ENCODE peak calls at places on chromosomes 13 and 19, in seven cellular contexts. One of them, this sample, is unnamed.

GRCh38 chr13:21979156-21979819 is 308.4 kb downstream of the FGF9 start:
- DNase-seq in HCT116: no peak
- DNase-seq in HepG2: no peak
- DNase-seq in K562: no peak
- DNase-seq in H1: no peak
- DNase-seq in SK-N-SH: no peak
- DNase-seq in GM12878: no peak
- DNase-seq in this sample: no peak

GRCh38 chr13:66546534-66547379 is 683.4 kb downstream of the PCDH9 start:
- DNase-seq in HepG2: no peak
- DNase-seq in GM12878: no peak
- DNase-seq in SK-N-SH: no peak
- DNase-seq in H1: no peak
- DNase-seq in HCT116: no peak
- DNase-seq in K562: no peak
- DNase-seq in this sample: no peak

GRCh38 chr19:46429999-46430398 is 1.3 kb upstream of the PNMA8C start:
- DNase-seq in HepG2: no peak
- DNase-seq in H1: no peak
- DNase-seq in K562: no peak
- DNase-seq in SK-N-SH: no peak
- DNase-seq in HCT116: no peak
- DNase-seq in GM12878: no peak
- DNase-seq in this sample: no peak

GRCh38 chr19:23101241-23101640 is 15.6 kb upstream of the ZNF730 start:
- DNase-seq in SK-N-SH: no peak
- DNase-seq in HepG2: no peak
- DNase-seq in HCT116: no peak
- DNase-seq in K562: no peak
- DNase-seq in GM12878: no peak
- DNase-seq in H1: no peak
- DNase-seq in this sample: no peak

GRCh38 chr19:48194041-48194871 is 23.8 kb downstream of the ZSWIM9 start:
- DNase-seq in HepG2: peak; percentile 18
- DNase-seq in GM12878: no peak
- DNase-seq in SK-N-SH: peak; percentile 34
- DNase-seq in H1: no peak
- DNase-seq in HCT116: no peak
- DNase-seq in K562: peak; percentile 50
- DNase-seq in this sample: no peak

GRCh38 chr13:98397221-98397620 is 179.7 kb downstream of the STK24 start:
- DNase-seq in SK-N-SH: no peak
- DNase-seq in GM12878: no peak
- DNase-seq in H1: no peak
- DNase-seq in HCT116: no peak
- DNase-seq in HepG2: no peak
- DNase-seq in K562: no peak
- DNase-seq in this sample: no peak

GRCh38 chr19:36331353-36332228 is 47.4 kb downstream of the ZFP14 start:
- DNase-seq in H1: peak; percentile 93
- DNase-seq in HCT116: no peak
- DNase-seq in K562: peak; percentile 18
- DNase-seq in SK-N-SH: peak; percentile 88
- DNase-seq in HepG2: no peak
- DNase-seq in GM12878: peak; percentile 69
- DNase-seq in this sample: peak; percentile 93

GRCh38 chr13:98467263-98467985 is 109.5 kb downstream of the STK24 start:
- DNase-seq in HCT116: no peak
- DNase-seq in GM12878: no peak
- DNase-seq in K562: no peak
- DNase-seq in SK-N-SH: no peak
- DNase-seq in H1: no peak
- DNase-seq in HepG2: no peak
- DNase-seq in this sample: no peak

GRCh38 chr19:4831351-4832340 is at the start of gene TICAM1:
- DNase-seq in HepG2: no peak
- DNase-seq in GM12878: no peak
- DNase-seq in H1: no peak
- DNase-seq in HCT116: no peak
- DNase-seq in SK-N-SH: peak; percentile 88
- DNase-seq in K562: peak; percentile 80
- DNase-seq in this sample: no peak

GRCh38 chr19:4877753-4878490 is 10.5 kb upstream of the PLIN3 start:
- DNase-seq in HepG2: no peak
- DNase-seq in H1: no peak
- DNase-seq in HCT116: no peak
- DNase-seq in K562: no peak
- DNase-seq in GM12878: no peak
- DNase-seq in SK-N-SH: peak; percentile 57
- DNase-seq in this sample: no peak

GRCh38 chr19:51708811-51709210 is 15.0 kb downstream of the HAS1 start:
- DNase-seq in SK-N-SH: no peak
- DNase-seq in GM12878: no peak
- DNase-seq in K562: no peak
- DNase-seq in HepG2: no peak
- DNase-seq in H1: no peak
- DNase-seq in HCT116: no peak
- DNase-seq in this sample: no peak

GRCh38 chr19:51709575-51709974 is 14.2 kb downstream of the HAS1 start:
- DNase-seq in GM12878: no peak
- DNase-seq in HCT116: no peak
- DNase-seq in HepG2: no peak
- DNase-seq in K562: no peak
- DNase-seq in SK-N-SH: no peak
- DNase-seq in H1: no peak
- DNase-seq in this sample: no peak

GRCh38 chr19:51711702-51712101 is 12.1 kb downstream of the HAS1 start:
- DNase-seq in H1: no peak
- DNase-seq in K562: no peak
- DNase-seq in GM12878: no peak
- DNase-seq in HCT116: no peak
- DNase-seq in SK-N-SH: no peak
- DNase-seq in HepG2: no peak
- DNase-seq in this sample: no peak

GRCh38 chr19:51712461-51713081 is 11.2 kb downstream of the HAS1 start:
- DNase-seq in HepG2: no peak
- DNase-seq in HCT116: no peak
- DNase-seq in SK-N-SH: no peak
- DNase-seq in GM12878: no peak
- DNase-seq in K562: peak; percentile 65
- DNase-seq in H1: peak; percentile 57
- DNase-seq in this sample: no peak

DNA sequence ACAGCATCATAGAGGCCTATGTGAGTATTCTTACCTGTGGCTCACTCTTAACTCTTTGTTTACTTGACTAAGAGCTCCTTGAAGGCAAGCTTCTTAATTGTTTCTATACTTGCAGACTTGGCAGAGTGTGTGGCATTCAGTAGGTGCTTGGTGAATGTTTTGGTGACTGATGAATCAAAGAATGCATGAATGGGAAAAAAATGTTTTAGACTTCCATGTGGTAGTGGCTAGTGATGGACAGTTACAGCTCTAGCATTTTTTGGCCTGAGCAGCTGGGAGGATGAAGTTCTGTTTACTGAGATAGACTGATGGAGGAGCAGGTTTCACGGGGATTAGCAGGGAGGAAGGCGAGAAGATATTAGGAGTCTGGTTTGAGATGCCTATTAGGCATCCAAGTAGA is 13.6 kb downstream of the HAS1 start:
- DNase-seq in H1: no peak
- DNase-seq in HCT116: no peak
- DNase-seq in GM12878: no peak
- DNase-seq in HepG2: no peak
- DNase-seq in SK-N-SH: no peak
- DNase-seq in K562: no peak
- DNase-seq in this sample: no peak
- TF ChIP-seq YY1 in H1: no peak
- TF ChIP-seq YY1 in HCT116: no peak
- TF ChIP-seq YY1 in GM12878: no peak
- TF ChIP-seq YY1 in HepG2: no peak
- TF ChIP-seq YY1 in SK-N-SH: no peak
- TF ChIP-seq YY1 in K562: no peak
- TF ChIP-seq YY1 in this sample: no peak

GRCh38 chr19:18468517-18468916 is 30.6 kb upstream of the ISYNA1 start:
- DNase-seq in SK-N-SH: no peak
- DNase-seq in K562: no peak
- DNase-seq in GM12878: no peak
- DNase-seq in HepG2: no peak
- DNase-seq in H1: no peak
- DNase-seq in HCT116: no peak
- DNase-seq in this sample: no peak
- H3K4me1 ChIP-seq in SK-N-SH: no peaks in the 10 kb centered on the region
- H3K4me1 ChIP-seq in K562: peaks cover 62% of the 10 kb centered on the region
- H3K4me1 ChIP-seq in GM12878: no peaks in the 10 kb centered on the region
- H3K4me1 ChIP-seq in HepG2: peaks cover 71% of the 10 kb centered on the region
- H3K4me1 ChIP-seq in H1: peaks cover 1% of the 10 kb centered on the region
- H3K4me1 ChIP-seq in HCT116: peaks cover 13% of the 10 kb centered on the region
- H3K4me1 ChIP-seq in this sample: peaks cover 29% of the 10 kb centered on the region

DNA sequence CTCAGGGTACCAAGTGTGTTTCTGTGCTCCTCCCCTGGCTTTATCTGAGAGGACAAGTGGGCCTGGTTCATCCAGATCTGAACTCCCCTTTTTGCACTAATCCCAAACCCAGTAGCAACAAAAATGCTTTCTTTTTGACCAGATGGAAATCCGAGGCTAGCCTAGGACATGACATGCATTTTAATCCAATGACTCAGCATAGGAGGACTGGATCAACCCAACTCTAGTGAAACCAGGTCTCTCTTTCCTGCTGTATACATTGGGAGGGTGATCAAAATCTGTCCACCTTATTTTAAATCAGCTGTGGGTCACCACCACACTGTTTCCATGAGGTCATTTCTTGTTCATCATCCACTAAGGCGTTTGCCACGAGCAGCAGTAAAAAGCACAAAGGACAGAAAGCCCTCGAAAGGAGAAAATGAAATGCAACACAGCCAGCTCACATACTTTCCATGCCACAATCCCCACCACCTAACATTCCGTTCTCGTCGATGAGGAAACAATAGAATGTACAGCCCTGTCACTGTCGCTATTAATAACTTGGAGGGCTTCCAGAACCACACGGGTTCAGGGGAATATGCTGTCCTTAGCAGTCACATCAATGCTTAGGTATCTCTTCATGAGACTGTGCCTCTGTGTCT is 543.0 kb downstream of the IRS2 start:
- DNase-seq in H1: no peak
- DNase-seq in SK-N-SH: no peak
- DNase-seq in HepG2: no peak
- DNase-seq in K562: peak; percentile 31
- DNase-seq in HCT116: peak; percentile 85
- DNase-seq in GM12878: no peak
- DNase-seq in this sample: no peak
- TF ChIP-seq YY1 in H1: no peak
- TF ChIP-seq YY1 in SK-N-SH: no peak
- TF ChIP-seq YY1 in HepG2: no peak
- TF ChIP-seq YY1 in K562: no peak
- TF ChIP-seq YY1 in HCT116: no peak
- TF ChIP-seq YY1 in GM12878: no peak
- TF ChIP-seq YY1 in this sample: no peak

GRCh38 chr13:78137404-78138142 is 218.9 kb upstream of the EDNRB start:
- DNase-seq in GM12878: peak; percentile 46
- DNase-seq in H1: peak; percentile 33
- DNase-seq in K562: peak; percentile 41
- DNase-seq in HepG2: peak; percentile 58
- DNase-seq in SK-N-SH: peak; percentile 59
- DNase-seq in HCT116: peak; percentile 33
- DNase-seq in this sample: peak; percentile 63

GRCh38 chr13:78139765-78140164 is 221.1 kb upstream of the EDNRB start:
- DNase-seq in GM12878: no peak
- DNase-seq in K562: no peak
- DNase-seq in HCT116: no peak
- DNase-seq in H1: no peak
- DNase-seq in SK-N-SH: peak; percentile 20
- DNase-seq in HepG2: no peak
- DNase-seq in this sample: no peak

GRCh38 chr13:78136966-78137365 is 218.3 kb upstream of the EDNRB start:
- DNase-seq in HCT116: no peak
- DNase-seq in SK-N-SH: no peak
- DNase-seq in GM12878: no peak
- DNase-seq in H1: no peak
- DNase-seq in HepG2: no peak
- DNase-seq in K562: no peak
- DNase-seq in this sample: no peak

GRCh38 chr13:78133511-78133910 is 214.9 kb upstream of the EDNRB start:
- DNase-seq in SK-N-SH: peak; percentile 41
- DNase-seq in H1: no peak
- DNase-seq in K562: no peak
- DNase-seq in GM12878: no peak
- DNase-seq in HCT116: no peak
- DNase-seq in HepG2: no peak
- DNase-seq in this sample: no peak

GRCh38 chr13:78138756-78139155 is 220.1 kb upstream of the EDNRB start:
- DNase-seq in HCT116: no peak
- DNase-seq in K562: no peak
- DNase-seq in HepG2: peak; percentile 18
- DNase-seq in SK-N-SH: no peak
- DNase-seq in H1: no peak
- DNase-seq in GM12878: no peak
- DNase-seq in this sample: no peak
- H3K4me1 ChIP-seq in HCT116: no peaks in the 10 kb centered on the region
- H3K4me1 ChIP-seq in K562: no peaks in the 10 kb centered on the region
- H3K4me1 ChIP-seq in HepG2: no peaks in the 10 kb centered on the region
- H3K4me1 ChIP-seq in SK-N-SH: no peaks in the 10 kb centered on the region
- H3K4me1 ChIP-seq in H1: no peaks in the 10 kb centered on the region
- H3K4me1 ChIP-seq in GM12878: no peaks in the 10 kb centered on the region
- H3K4me1 ChIP-seq in this sample: no peaks in the 10 kb centered on the region

GRCh38 chr13:52406629-52407028 is 657 bp upstream of the THSD1 start:
- DNase-seq in GM12878: no peak
- DNase-seq in SK-N-SH: no peak
- DNase-seq in HepG2: no peak
- DNase-seq in K562: no peak
- DNase-seq in H1: no peak
- DNase-seq in HCT116: no peak
- DNase-seq in this sample: no peak

GRCh38 chr13:52399708-52400107 is 6.3 kb downstream of the THSD1 start:
- DNase-seq in K562: peak; percentile 7
- DNase-seq in HCT116: no peak
- DNase-seq in GM12878: no peak
- DNase-seq in HepG2: peak; percentile 12
- DNase-seq in SK-N-SH: no peak
- DNase-seq in H1: no peak
- DNase-seq in this sample: no peak

GRCh38 chr13:52405767-52406494 is at the start of gene THSD1:
- DNase-seq in H1: no peak
- DNase-seq in GM12878: no peak
- DNase-seq in SK-N-SH: peak; percentile 87
- DNase-seq in HepG2: no peak
- DNase-seq in HCT116: no peak
- DNase-seq in K562: no peak
- DNase-seq in this sample: no peak

DNA sequence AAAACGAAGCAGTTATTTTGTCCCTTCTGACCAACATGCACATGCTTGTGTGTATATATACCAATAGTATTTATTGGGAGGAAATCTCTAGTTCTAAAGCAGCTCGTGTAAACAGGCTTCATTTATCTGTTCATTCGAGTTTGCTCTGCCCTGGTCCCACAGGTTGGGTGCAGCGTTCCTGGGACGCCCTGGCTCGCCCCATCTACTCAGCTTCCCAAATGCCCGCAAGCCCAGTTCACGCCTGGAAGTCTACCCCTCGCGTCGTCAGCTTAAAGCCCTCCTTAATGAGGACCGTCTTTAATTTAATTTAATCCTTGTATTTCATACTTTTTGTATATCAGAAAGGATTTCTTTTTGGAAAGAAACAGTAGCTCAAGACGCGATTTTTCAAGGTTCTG is 604 bp downstream of the THSD1 start:
- DNase-seq in SK-N-SH: peak; percentile 41
- DNase-seq in K562: no peak
- DNase-seq in HepG2: no peak
- DNase-seq in H1: no peak
- DNase-seq in HCT116: no peak
- DNase-seq in GM12878: no peak
- DNase-seq in this sample: no peak
- TF ChIP-seq YY1 in SK-N-SH: no peak
- TF ChIP-seq YY1 in K562: no peak
- TF ChIP-seq YY1 in HepG2: no peak
- TF ChIP-seq YY1 in H1: no peak
- TF ChIP-seq YY1 in HCT116: no peak
- TF ChIP-seq YY1 in GM12878: no peak
- TF ChIP-seq YY1 in this sample: no peak